ENCODE peak calls at places on chromosomes 11 and 22, in four cellular contexts. One of them, this sample, is unnamed.

GRCh38 chr22:50083462-50084081 is 1.7 kb downstream of the MLC1 start:
- DNase-seq in A549: no peak
- DNase-seq in endothelial cell of umbilical vein: no peak
- DNase-seq in K562: no peak
- DNase-seq in this sample: peak

GRCh38 chr22:32341122-32341740 is 16.4 kb upstream of the RFPL3 start:
- DNase-seq in A549: no peak
- DNase-seq in endothelial cell of umbilical vein: no peak
- DNase-seq in K562: no peak
- DNase-seq in this sample: no peak

GRCh38 chr11:111378773-111379499 is at the start of gene POU2AF1:
- DNase-seq in A549: no peak
- DNase-seq in endothelial cell of umbilical vein: no peak
- DNase-seq in K562: no peak
- DNase-seq in this sample: no peak

GRCh38 chr22:48369789-48370507 is 1457.7 kb downstream of the BRD1 start:
- DNase-seq in A549: peak
- DNase-seq in endothelial cell of umbilical vein: no peak
- DNase-seq in K562: no peak
- DNase-seq in this sample: no peak

GRCh38 chr11:107733518-107733917 is 21.7 kb upstream of the SLN start:
- DNase-seq in A549: no peak
- DNase-seq in endothelial cell of umbilical vein: no peak
- DNase-seq in K562: no peak
- DNase-seq in this sample: no peak

GRCh38 chr22:39244496-39245129 is at the start of gene PDGFB:
- DNase-seq in A549: no peak
- DNase-seq in endothelial cell of umbilical vein: peak
- DNase-seq in K562: peak
- DNase-seq in this sample: peak

GRCh38 chr22:45172872-45173585 is 9.3 kb downstream of the NUP50 start:
- DNase-seq in A549: no peak
- DNase-seq in endothelial cell of umbilical vein: no peak
- DNase-seq in K562: no peak
- DNase-seq in this sample: no peak

GRCh38 chr22:17920145-17920605 is 104.2 kb downstream of the MICAL3 start:
- DNase-seq in A549: no peak
- DNase-seq in endothelial cell of umbilical vein: peak
- DNase-seq in K562: peak
- DNase-seq in this sample: no peak

GRCh38 chr22:27242474-27242873 is 559.1 kb downstream of the MN1 start:
- DNase-seq in A549: no peak
- DNase-seq in endothelial cell of umbilical vein: no peak
- DNase-seq in K562: no peak
- DNase-seq in this sample: no peak

GRCh38 chr11:9344046-9344680 is 29.8 kb upstream of the TMEM41B start:
- DNase-seq in A549: no peak
- DNase-seq in endothelial cell of umbilical vein: no peak
- DNase-seq in K562: no peak
- DNase-seq in this sample: peak

GRCh38 chr11:2951235-2952110 is 22.3 kb upstream of the PHLDA2 start:
- DNase-seq in A549: no peak
- DNase-seq in endothelial cell of umbilical vein: peak
- DNase-seq in K562: no peak
- DNase-seq in this sample: peak

GRCh38 chr11:17230867-17231851 is 23.4 kb upstream of the PIK3C2A start:
- DNase-seq in A549: no peak
- DNase-seq in endothelial cell of umbilical vein: no peak
- DNase-seq in K562: no peak
- DNase-seq in this sample: peak

DNA sequence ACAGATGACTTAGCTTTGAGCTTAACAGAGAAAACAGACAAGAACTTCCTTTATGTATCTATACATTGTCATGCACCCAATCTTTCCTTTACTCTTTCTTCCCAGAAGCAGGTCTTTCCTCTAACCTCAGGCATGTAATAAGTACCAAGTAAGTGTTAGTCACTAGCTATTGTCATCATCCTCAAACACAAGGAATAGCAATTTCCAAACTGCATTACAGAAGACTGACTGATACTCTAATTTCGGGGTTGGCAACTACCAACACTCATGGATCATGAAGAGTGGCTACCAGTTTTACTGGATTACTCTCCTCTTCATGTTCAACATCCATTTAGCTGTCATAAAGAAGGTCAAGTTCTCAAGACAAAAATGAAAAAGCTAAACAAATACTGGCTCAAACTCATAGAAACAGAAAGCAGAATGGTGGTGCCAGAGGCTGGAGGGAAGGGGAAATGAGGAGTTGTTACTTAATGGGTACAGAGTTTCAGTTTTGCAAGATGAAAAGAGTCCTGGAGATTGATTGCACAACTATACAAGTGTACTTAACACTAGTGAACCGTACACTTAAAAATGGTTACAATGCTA is 111.6 kb downstream of the SIK3 start:
- DNase-seq in A549: no peak
- DNase-seq in endothelial cell of umbilical vein: no peak
- DNase-seq in K562: no peak
- DNase-seq in this sample: peak
- TF ChIP-seq MYC in A549: no peak
- TF ChIP-seq MYC in endothelial cell of umbilical vein: no peak
- TF ChIP-seq MYC in K562: no peak
- TF ChIP-seq MYC in this sample: peak

DNA sequence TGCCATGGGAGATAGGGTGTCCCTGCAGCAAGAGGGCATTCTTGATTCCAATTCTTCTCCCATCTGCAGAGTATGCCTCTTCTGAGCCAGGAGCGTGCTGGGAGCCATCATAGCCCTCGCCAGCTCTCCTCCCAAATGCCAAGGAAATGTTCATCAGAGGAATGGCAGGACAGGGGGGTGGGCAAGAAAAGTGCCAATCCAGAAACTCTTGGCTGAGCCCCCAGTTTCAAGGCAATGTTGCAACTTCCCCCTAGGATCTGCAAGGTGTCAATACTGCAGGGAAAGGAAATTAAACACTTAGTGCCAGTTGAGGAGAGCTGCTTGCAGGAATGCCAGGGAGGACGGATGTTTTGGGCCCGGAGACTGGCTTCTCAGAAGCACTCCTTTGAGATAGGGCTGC is 94.8 kb upstream of the PRDM11 start:
- DNase-seq in A549: no peak
- DNase-seq in endothelial cell of umbilical vein: no peak
- DNase-seq in K562: no peak
- DNase-seq in this sample: no peak
- TF ChIP-seq MYC in A549: no peak
- TF ChIP-seq MYC in endothelial cell of umbilical vein: no peak
- TF ChIP-seq MYC in K562: no peak
- TF ChIP-seq MYC in this sample: no peak

GRCh38 chr11:81492923-81493445 is 1240.7 kb downstream of the FAM181B start:
- DNase-seq in A549: no peak
- DNase-seq in endothelial cell of umbilical vein: no peak
- DNase-seq in K562: no peak
- DNase-seq in this sample: no peak
- TF ChIP-seq MYC in A549: no peak
- TF ChIP-seq MYC in endothelial cell of umbilical vein: no peak
- TF ChIP-seq MYC in K562: no peak
- TF ChIP-seq MYC in this sample: no peak

GRCh38 chr11:56345739-56346138 is at the start of gene OR8K1:
- DNase-seq in A549: no peak
- DNase-seq in endothelial cell of umbilical vein: no peak
- DNase-seq in K562: no peak
- DNase-seq in this sample: no peak
- TF ChIP-seq MYC in A549: no peak
- TF ChIP-seq MYC in endothelial cell of umbilical vein: no peak
- TF ChIP-seq MYC in K562: no peak
- TF ChIP-seq MYC in this sample: no peak

This sample was measured in NB4.